ENCODE peak calls at places on chromosomes 16 and 17, in five cellular contexts. V is GM12878, B is A549, O is K562, T is IMR-90. K is an unnamed sample.

GRCh38 chr17:73043686-73044581 is 48.6 kb downstream of the SLC39A11 start:
- DNase-seq in V (no peak), B (no peak), O (no peak), T (peak), K (no peak)

GRCh38 chr16:50719401-50720337 is 22.2 kb upstream of the CYLD start:
- DNase-seq in V (no peak), B (no peak), O (no peak), T (no peak), K (no peak)

GRCh38 chr16:30121741-30122620 is 1.0 kb downstream of the MAPK3 start:
- DNase-seq in V (no peak), B (no peak), O (no peak), T (no peak), K (no peak)

GRCh38 chr17:35345926-35346771 is 27.3 kb downstream of the SLFN11 start:
- DNase-seq in V (no peak), B (no peak), O (peak), T (peak), K (no peak)

GRCh38 chr16:54197758-54198157 is 88.8 kb downstream of the IRX3 start:
- DNase-seq in V (no peak), B (no peak), O (no peak), T (no peak), K (no peak)

GRCh38 chr17:58060596-58061191 is 22.5 kb upstream of the DYNLL2 start:
- DNase-seq in V (no peak), B (no peak), O (no peak), T (peak), K (no peak)

GRCh38 chr17:67608691-67609090 is 109.0 kb upstream of the NOL11 start:
- DNase-seq in V (no peak), B (no peak), O (no peak), T (peak), K (no peak)

GRCh38 chr16:88202207-88202745 is 180.5 kb upstream of the ZNF469 start:
- DNase-seq in V (no peak), B (no peak), O (no peak), T (no peak), K (no peak)

GRCh38 chr17:65364408-65364807 is 197.0 kb downstream of the AXIN2 start:
- DNase-seq in V (no peak), B (no peak), O (no peak), T (no peak), K (no peak)

GRCh38 chr16:82630219-82630618 is 3.5 kb downstream of the CDH13 start:
- DNase-seq in V (no peak), B (no peak), O (no peak), T (peak), K (no peak)

GRCh38 chr17:21174719-21175118 is 39.2 kb downstream of the TMEM11 start:
- DNase-seq in V (no peak), B (no peak), O (no peak), T (peak), K (no peak)

GRCh38 chr17:65455972-65456343 is 105.5 kb downstream of the AXIN2 start:
- DNase-seq in V (no peak), B (peak), O (no peak), T (peak), K (no peak)

GRCh38 chr17:49917771-49918170 is 51.2 kb upstream of the DLX4 start:
- DNase-seq in V (no peak), B (no peak), O (no peak), T (no peak), K (no peak)

GRCh38 chr17:56798916-56799315 is 34.8 kb downstream of the C17orf67 start:
- DNase-seq in V (no peak), B (no peak), O (peak), T (no peak), K (no peak)

GRCh38 chr17:29622337-29623282 is at the start of gene CORO6:
- DNase-seq in V (no peak), B (peak), O (peak), T (peak), K (peak)

GRCh38 chr17:44074911-44075285 is 4.4 kb downstream of the G6PC3 start:
- DNase-seq in V (no peak), B (no peak), O (no peak), T (no peak), K (no peak)

GRCh38 chr17:72297326-72298115 is 176.7 kb downstream of the SOX9 start:
- DNase-seq in V (no peak), B (peak), O (no peak), T (peak), K (no peak)

GRCh38 chr16:88478115-88478514 is 25.0 kb downstream of the ZFPM1 start:
- DNase-seq in V (no peak), B (no peak), O (no peak), T (no peak), K (no peak)

GRCh38 chr17:15488557-15488956 is 21.1 kb upstream of the CDRT4 start:
- DNase-seq in V (no peak), B (no peak), O (no peak), T (no peak), K (no peak)
- TF ChIP-seq BHLHE40 in V (no peak), B (no peak), O (no peak), T (no peak), K (no peak)

GRCh38 chr17:41521574-41522261 is 3.0 kb upstream of the KRT15 start:
- DNase-seq in V (no peak), B (peak), O (peak), T (peak), K (no peak)
- TF ChIP-seq BHLHE40 in V (no peak), B (no peak), O (no peak), T (no peak), K (no peak)

GRCh38 chr17:76700290-76700626 is 10.5 kb downstream of the MXRA7 start:
- DNase-seq in V (no peak), B (no peak), O (no peak), T (no peak), K (no peak)

GRCh38 chr17:76702941-76703637 is 7.7 kb downstream of the MXRA7 start:
- DNase-seq in V (no peak), B (no peak), O (no peak), T (no peak), K (no peak)

GRCh38 chr17:76701471-76701967 is 9.2 kb downstream of the MXRA7 start:
- DNase-seq in V (no peak), B (no peak), O (no peak), T (no peak), K (no peak)

GRCh38 chr17:76697702-76698465 is 12.9 kb downstream of the MXRA7 start:
- DNase-seq in V (no peak), B (no peak), O (peak), T (peak), K (peak)

GRCh38 chr17:76700627-76701470 is 9.9 kb downstream of the MXRA7 start:
- DNase-seq in V (no peak), B (no peak), O (no peak), T (peak), K (no peak)
- TF ChIP-seq BHLHE40 in V (peak), B (no peak), O (no peak), T (peak), K (no peak)

GRCh38 chr17:76246080-76247066 is 6.1 kb upstream of the RNF157 start:
- DNase-seq in V (peak), B (no peak), O (peak), T (peak), K (peak)
- TF ChIP-seq BHLHE40 in V (peak), B (no peak), O (peak), T (no peak), K (no peak)

GRCh38 chr16:58371841-58372240 is 20.4 kb upstream of the GINS3 start:
- DNase-seq in V (no peak), B (no peak), O (no peak), T (no peak), K (no peak)
- TF ChIP-seq BHLHE40 in V (no peak), B (no peak), O (no peak), T (no peak), K (no peak)

DNA sequence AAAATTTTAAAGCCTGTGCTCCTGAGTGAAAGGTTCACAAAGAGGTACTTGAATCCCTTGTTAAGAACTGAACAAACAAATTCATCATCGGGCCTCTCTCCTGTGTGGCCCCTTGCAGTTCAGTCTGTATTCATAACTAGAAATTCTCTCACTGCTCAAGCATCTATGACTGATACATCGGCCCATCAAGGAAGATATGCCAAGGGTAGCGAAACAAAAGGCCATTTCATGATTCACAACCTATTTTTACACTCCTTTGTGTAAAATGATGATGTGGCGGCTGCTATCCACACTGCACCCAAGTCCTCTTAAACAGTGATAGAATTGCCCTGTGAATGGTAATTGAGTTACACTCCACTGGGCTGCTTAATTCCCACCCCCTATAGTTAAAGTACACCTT is 204.6 kb downstream of the STX8 start:
- DNase-seq in V (peak), B (peak), O (no peak), T (peak), K (no peak)
- TF ChIP-seq BHLHE40 in V (no peak), B (no peak), O (no peak), T (no peak), K (no peak)

DNA sequence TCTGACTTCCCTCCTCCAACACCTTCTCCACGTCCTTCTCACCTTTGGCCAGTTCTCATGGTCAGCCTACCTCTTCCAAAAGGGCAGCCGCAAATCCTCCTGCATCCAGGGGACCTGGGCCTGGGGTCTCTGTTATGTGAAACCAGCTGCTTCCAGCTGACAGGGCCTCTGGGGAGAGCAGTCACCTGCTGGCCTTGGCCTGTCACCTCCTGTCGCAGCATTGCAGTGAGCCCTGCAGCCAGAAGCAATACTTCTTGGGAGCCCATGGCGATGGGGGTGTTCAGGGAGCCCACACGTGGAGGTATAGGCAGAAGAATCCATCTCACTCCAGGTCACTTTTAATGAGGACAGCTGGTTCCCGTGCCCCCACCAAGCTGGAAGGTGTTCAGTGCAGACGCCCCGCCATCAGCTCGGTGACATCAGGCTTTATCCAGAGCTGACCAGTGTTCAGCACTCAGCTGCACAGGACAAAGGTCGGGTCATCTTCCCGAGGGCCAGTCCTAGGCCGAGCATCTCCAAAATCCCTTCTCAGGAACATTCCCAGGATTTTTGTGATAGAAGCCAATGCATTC is 1.7 kb upstream of the SLC47A2 start:
- DNase-seq in V (no peak), B (no peak), O (no peak), T (no peak), K (no peak)
- TF ChIP-seq BHLHE40 in V (no peak), B (no peak), O (no peak), T (no peak), K (no peak)

DNA sequence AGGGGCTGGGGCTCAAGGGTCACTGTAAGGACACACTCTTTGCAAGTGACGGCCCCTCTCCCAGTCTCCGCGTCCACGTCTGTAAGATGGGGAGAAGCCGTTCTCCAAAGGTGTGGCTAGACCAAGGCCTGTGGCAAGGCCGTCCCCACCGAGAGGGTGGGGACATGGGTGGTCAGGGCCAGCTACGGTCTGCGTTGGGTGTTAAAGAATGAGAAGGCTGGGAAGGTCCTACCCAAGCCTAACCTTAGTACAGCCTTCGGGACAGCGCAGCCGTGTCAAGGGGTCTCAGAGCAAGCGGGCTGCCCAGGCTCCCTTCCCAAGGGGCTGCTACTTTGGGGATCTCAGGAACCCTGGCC is 1.9 kb downstream of the C1QTNF8 start:
- DNase-seq in V (no peak), B (peak), O (no peak), T (no peak), K (no peak)
- TF ChIP-seq BHLHE40 in V (no peak), B (no peak), O (no peak), T (no peak), K (no peak)

K was measured in HEK293T.